ENCODE peak calls at places on chromosomes 6 and 20, in eight cellular contexts. N, R, J, T, O, S, X and H are unnamed samples.

GRCh38 chr6:139490482-139490881 is 116.0 kb upstream of the CITED2 start:
- DNase-seq in T (peak), S (no peak), J (no peak), O (no peak), N (no peak), X (peak), R (peak), H (no peak)

GRCh38 chr20:16257813-16258430 is 315.3 kb downstream of the KIF16B start:
- DNase-seq in R (no peak), J (no peak), N (no peak), O (no peak), X (no peak), T (no peak), S (no peak), H (no peak)

GRCh38 chr20:25739615-25740320 is 43.1 kb upstream of the ZNF337 start:
- DNase-seq in N (no peak), R (peak), T (no peak), J (no peak), S (no peak), X (no peak), O (no peak), H (no peak)

GRCh38 chr20:44056010-44056698 is 130.8 kb downstream of the JPH2 start:
- DNase-seq in X (peak), T (peak), S (peak), N (peak), O (peak), J (no peak), R (no peak), H (peak)

GRCh38 chr20:10842116-10842515 is 168.3 kb upstream of the JAG1 start:
- DNase-seq in T (no peak), R (peak), X (no peak), S (no peak), O (no peak), N (no peak), J (no peak), H (no peak)

GRCh38 chr20:19835533-19836222 is 77.6 kb downstream of the RIN2 start:
- DNase-seq in N (no peak), O (no peak), R (no peak), J (no peak), X (no peak), S (peak), T (no peak), H (peak)

GRCh38 chr6:41286544-41287346 is at the start of gene TREM1:
- DNase-seq in T (no peak), S (no peak), J (peak), O (no peak), N (no peak), R (peak), X (peak), H (no peak)

GRCh38 chr20:50588034-50588736 is 78.0 kb downstream of the PTPN1 start:
- DNase-seq in X (peak), N (peak), R (peak), J (peak), O (peak), T (peak), S (peak), H (no peak)

GRCh38 chr20:62900692-62901584 is 25.4 kb downstream of the DIDO1 start:
- DNase-seq in N (no peak), R (no peak), J (peak), S (no peak), T (no peak), O (peak), X (no peak), H (no peak)

GRCh38 chr6:149484733-149485700 is at the start of gene ZC3H12D:
- DNase-seq in O (no peak), N (peak), R (peak), S (no peak), X (no peak), T (peak), J (no peak), H (no peak)

GRCh38 chr6:33694401-33694931 is 17.0 kb downstream of the UQCC2 start:
- DNase-seq in T (peak), N (peak), J (no peak), O (peak), S (peak), X (no peak), R (peak), H (no peak)

GRCh38 chr20:62887147-62887859 is 25.7 kb upstream of the TCFL5 start:
- DNase-seq in S (no peak), N (peak), R (peak), J (no peak), X (peak), T (peak), O (no peak), H (no peak)

GRCh38 chr20:25309395-25310267 is 61.7 kb downstream of the PYGB start:
- DNase-seq in R (peak), J (peak), T (no peak), X (peak), N (no peak), S (no peak), O (no peak), H (no peak)

GRCh38 chr20:1535420-1536175 is 21.9 kb downstream of the SIRPD start:
- DNase-seq in O (no peak), J (no peak), S (no peak), R (no peak), N (no peak), T (no peak), X (no peak), H (peak)

GRCh38 chr6:161199845-161200244 is 74.0 kb downstream of the AGPAT4 start:
- DNase-seq in T (no peak), R (no peak), N (no peak), J (no peak), S (no peak), X (no peak), O (no peak), H (no peak)

GRCh38 chr6:31336872-31337496 is 20.0 kb downstream of the HLA-B start:
- DNase-seq in X (no peak), R (no peak), N (no peak), T (no peak), J (no peak), S (no peak), O (no peak), H (no peak)

GRCh38 chr20:34583524-34583923 is 25.0 kb downstream of the MAP1LC3A start:
- DNase-seq in T (no peak), J (no peak), R (no peak), X (no peak), O (no peak), S (no peak), N (no peak), H (no peak)

GRCh38 chr20:36181934-36182603 is 27.5 kb downstream of the EPB41L1 start:
- DNase-seq in O (no peak), R (peak), J (no peak), S (no peak), T (no peak), X (no peak), N (no peak), H (no peak)

GRCh38 chr6:10395946-10396577 is 18.8 kb downstream of the TFAP2A start:
- DNase-seq in N (no peak), X (no peak), O (no peak), T (no peak), J (no peak), S (no peak), R (peak), H (no peak)

GRCh38 chr6:105986998-105987397 is 99.1 kb upstream of the PRDM1 start:
- DNase-seq in O (no peak), N (no peak), R (no peak), T (no peak), J (no peak), S (no peak), X (no peak), H (no peak)